ENCODE peak calls at places on chromosomes 3 and 15, in five cellular contexts. D, P, Q, E and I are unnamed samples.

GRCh38 chr3:193342551-193342950 is 36.0 kb downstream of the ATP13A5 start:
- DNase-seq in D (no peak), P (no peak), Q (no peak), E (no peak), I (no peak)

GRCh38 chr15:31586841-31587240 is 260.2 kb downstream of the KLF13 start:
- DNase-seq in D (no peak), P (no peak), Q (no peak), E (no peak), I (no peak)

GRCh38 chr3:23800731-23801130 is 5.0 kb upstream of the UBE2E1 start:
- DNase-seq in D (no peak), P (no peak), Q (peak), E (peak), I (no peak)

GRCh38 chr15:76866716-76867321 is 38.3 kb downstream of the SCAPER start:
- DNase-seq in D (no peak), P (peak), Q (peak), E (peak), I (no peak)

GRCh38 chr3:57604971-57605370 is 7.8 kb upstream of the ARF4 start:
- DNase-seq in D (no peak), P (no peak), Q (no peak), E (no peak), I (no peak)

GRCh38 chr3:128561504-128561903 is 68.5 kb upstream of the GATA2 start:
- DNase-seq in D (no peak), P (no peak), Q (no peak), E (no peak), I (no peak)

GRCh38 chr3:46112296-46112695 is 85.0 kb upstream of the XCR1 start:
- DNase-seq in D (no peak), P (no peak), Q (no peak), E (no peak), I (no peak)

GRCh38 chr3:124063168-124063909 is 71.4 kb upstream of the ROPN1 start:
- DNase-seq in D (no peak), P (peak), Q (peak), E (peak), I (no peak)

GRCh38 chr15:82763361-82764142 is 42.3 kb downstream of the FSD2 start:
- DNase-seq in D (no peak), P (no peak), Q (no peak), E (no peak), I (peak)

GRCh38 chr15:66803182-66803729 is 101.2 kb downstream of the SMAD6 start:
- DNase-seq in D (peak), P (no peak), Q (peak), E (peak), I (peak)

GRCh38 chr3:75140904-75141615 is 523.1 kb upstream of the FRG2C start:
- DNase-seq in D (no peak), P (no peak), Q (no peak), E (no peak), I (no peak)

GRCh38 chr3:69791111-69791510 is 51.8 kb downstream of the MITF start:
- DNase-seq in D (peak), P (no peak), Q (no peak), E (peak), I (peak)

GRCh38 chr3:183811638-183812037 is 13.7 kb downstream of the MAP6D1 start:
- DNase-seq in D (no peak), P (no peak), Q (no peak), E (no peak), I (no peak)

DNA sequence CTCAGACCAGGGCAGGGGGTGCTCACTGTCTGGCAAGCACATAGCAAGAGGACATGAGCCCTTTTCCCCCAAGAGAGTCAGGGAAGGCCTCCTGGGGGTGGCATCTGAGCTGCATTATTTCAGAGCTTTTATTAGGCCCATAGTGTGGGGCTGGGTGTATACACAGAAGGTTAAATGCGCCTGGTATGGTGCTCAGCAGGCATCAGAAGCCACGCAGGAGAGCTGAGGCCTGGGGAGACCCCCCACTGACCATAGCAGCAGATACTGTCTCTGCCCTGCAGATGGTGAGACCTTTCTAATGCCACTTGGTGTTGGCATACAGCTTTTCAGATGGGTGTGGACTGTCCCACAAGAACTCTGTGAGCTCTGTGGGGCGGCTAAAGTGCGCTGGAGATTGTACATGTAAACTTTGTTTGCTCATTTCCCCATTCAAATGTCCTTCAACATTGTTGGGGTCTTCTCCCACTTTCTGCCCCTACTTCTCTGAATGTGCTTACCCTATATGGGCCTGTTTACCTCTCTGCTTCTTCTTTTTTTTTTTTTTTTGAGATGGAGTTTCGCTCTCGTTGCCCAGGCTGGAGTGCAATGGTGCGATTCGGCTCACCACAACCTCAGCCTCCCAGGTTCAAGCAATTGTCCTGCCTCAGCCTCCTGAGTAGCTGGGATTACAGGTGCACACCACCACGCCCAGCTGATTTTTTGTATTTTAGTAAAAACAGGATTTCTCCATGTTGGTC is 62.2 kb downstream of the CDC25A start:
- DNase-seq in D (no peak), P (no peak), Q (no peak), E (no peak), I (no peak)
- H3K4me3 ChIP-seq in D (no peak), P (no peak), Q (no peak), E (no peak), I (no peak)

GRCh38 chr15:92666780-92667179 is 11.2 kb upstream of the FAM174B start:
- DNase-seq in D (peak), P (no peak), Q (no peak), E (no peak), I (no peak)
- H3K4me3 ChIP-seq in D (no peak), P (no peak), Q (no peak), E (no peak), I (no peak)

GRCh38 chr15:78051622-78052405 is 25.7 kb downstream of the TBC1D2B start:
- DNase-seq in D (no peak), P (no peak), Q (peak), E (peak), I (peak)
- H3K4me3 ChIP-seq in D (no peak), P (no peak), Q (no peak), E (no peak), I (no peak)

DNA sequence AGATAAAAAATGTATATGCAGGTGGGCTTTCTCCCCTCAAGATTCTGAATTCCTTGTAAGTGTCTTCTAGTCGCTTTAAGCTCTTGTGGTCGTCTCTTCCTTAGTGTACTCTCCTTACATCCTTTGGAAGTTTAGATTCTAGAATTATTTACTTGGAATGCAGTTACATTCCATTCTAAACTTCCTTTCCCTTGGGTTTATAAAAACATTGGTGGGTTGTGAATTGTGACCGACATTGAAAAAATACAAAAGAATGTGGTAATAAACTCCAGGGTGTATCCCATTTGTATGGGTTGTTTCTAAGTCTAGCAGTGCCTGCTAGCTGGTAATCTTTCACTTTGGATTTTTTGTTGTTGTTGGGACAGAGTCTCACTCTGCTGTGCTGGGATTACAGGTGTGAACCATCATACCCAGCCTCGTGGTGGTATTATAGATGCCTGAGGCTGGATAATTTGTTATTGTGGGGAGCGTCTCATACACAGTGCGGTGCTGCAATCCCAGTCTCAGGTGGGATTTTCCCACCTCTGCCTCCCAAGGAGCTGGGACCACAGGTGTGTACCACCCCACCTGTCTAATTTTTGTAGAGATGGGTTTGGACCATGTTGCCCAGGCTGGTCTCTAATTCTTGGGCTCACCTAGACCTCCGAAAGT is 9.1 kb downstream of the CHD2 start:
- DNase-seq in D (no peak), P (no peak), Q (peak), E (peak), I (no peak)
- H3K4me3 ChIP-seq in D (no peak), P (no peak), Q (no peak), E (no peak), I (no peak)

GRCh38 chr3:45055032-45055410 is 28.9 kb downstream of the CLEC3B start:
- DNase-seq in D (no peak), P (no peak), Q (peak), E (peak), I (no peak)
- H3K4me3 ChIP-seq in D (no peak), P (no peak), Q (no peak), E (no peak), I (no peak)

GRCh38 chr3:130345487-130346079 is at the start of gene COL6A5:
- DNase-seq in D (no peak), P (no peak), Q (no peak), E (peak), I (no peak)
- H3K4me3 ChIP-seq in D (no peak), P (peak), Q (no peak), E (no peak), I (no peak)